ENCODE peak calls at places on chromosomes 4 and X, in five cellular contexts. N is CD4-positive, alpha-beta T cell; Z is GM20000; J is osteoblast; H is neural crest cell. F is an unnamed sample.

GRCh38 chrX:101397779-101398178 is 7.0 kb downstream of the RPL36A start:
- DNase-seq in N (no peak), Z (no peak), J (no peak), H (no peak), F (no peak)

GRCh38 chr4:174714393-174715211 is 114.4 kb downstream of the GLRA3 start:
- DNase-seq in N (no peak), Z (peak), J (peak), H (peak), F (no peak)

GRCh38 chrX:47752685-47753084 is 84.0 kb upstream of the ZNF81 start:
- DNase-seq in N (no peak), Z (no peak), J (no peak), H (no peak), F (no peak)

GRCh38 chr4:243407-243806 is 61.9 kb downstream of the ZNF732 start:
- DNase-seq in N (no peak), Z (no peak), J (no peak), H (no peak), F (no peak)

GRCh38 chr4:151484396-151485102 is 75.6 kb downstream of the FHIP1A start:
- DNase-seq in N (no peak), Z (no peak), J (no peak), H (no peak), F (no peak)

GRCh38 chrX:51743179-51743957 is at the start of gene GSPT2:
- DNase-seq in N (peak), Z (peak), J (peak), H (peak), F (no peak)

GRCh38 chrX:24860140-24860539 is 155.6 kb downstream of the ARX start:
- DNase-seq in N (no peak), Z (no peak), J (no peak), H (no peak), F (no peak)

GRCh38 chrX:131778269-131779218 is 234.7 kb downstream of the OR13H1 start:
- DNase-seq in N (peak), Z (no peak), J (peak), H (no peak), F (no peak)

GRCh38 chr4:147648656-147649055 is 31.5 kb downstream of the TMEM184C start:
- DNase-seq in N (no peak), Z (no peak), J (no peak), H (no peak), F (no peak)

GRCh38 chr4:143441678-143442077 is 71.8 kb upstream of the SMARCA5 start:
- DNase-seq in N (no peak), Z (no peak), J (no peak), H (no peak), F (no peak)

GRCh38 chrX:118724775-118725174 is 2.6 kb upstream of the IL13RA1 start:
- DNase-seq in N (no peak), Z (no peak), J (no peak), H (no peak), F (no peak)

GRCh38 chrX:19870206-19870605 is 17.2 kb downstream of the SH3KBP1 start:
- DNase-seq in N (no peak), Z (no peak), J (no peak), H (no peak), F (no peak)

GRCh38 chr4:109015413-109015810 is 252.6 kb upstream of the ETNPPL start:
- DNase-seq in N (no peak), Z (no peak), J (no peak), H (no peak), F (no peak)

GRCh38 chr4:147865926-147866325 is 134.0 kb downstream of the ARHGAP10 start:
- DNase-seq in N (no peak), Z (no peak), J (no peak), H (no peak), F (no peak)

DNA sequence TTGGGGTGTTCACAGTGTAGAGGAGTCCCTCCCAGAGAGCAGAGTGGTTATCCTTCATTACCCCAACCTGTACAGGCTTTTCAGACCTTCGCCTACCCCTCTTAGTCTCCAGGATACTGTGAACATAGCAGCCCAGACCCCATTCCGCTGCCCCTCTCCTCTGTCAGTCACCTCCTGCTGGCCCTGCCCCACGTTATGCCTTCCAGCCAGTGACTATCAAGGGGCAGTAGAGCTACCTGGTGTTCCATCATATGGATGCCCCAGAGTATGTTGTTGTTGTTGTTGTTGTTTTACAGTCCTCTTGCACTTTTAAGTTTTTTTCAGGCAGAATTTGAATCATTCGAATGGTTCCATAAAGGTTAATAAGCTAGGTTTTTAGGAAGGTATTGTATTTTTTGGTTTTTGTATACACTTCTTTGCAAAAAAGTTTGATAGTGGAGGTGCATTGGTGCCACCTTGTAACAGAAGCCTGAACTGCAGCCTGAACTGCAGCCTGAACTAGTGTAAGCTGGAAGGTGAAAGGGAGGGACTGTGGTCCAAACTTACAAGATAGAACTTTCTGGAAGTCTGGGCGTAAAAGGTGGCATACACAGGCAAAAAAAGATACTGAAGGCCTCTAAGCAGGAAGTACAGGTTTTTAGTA is 101.4 kb upstream of the RAB40AL start:
- DNase-seq in N (no peak), Z (peak), J (no peak), H (no peak), F (no peak)
- TF ChIP-seq CTCF in N (peak), Z (no peak), J (peak), H (peak), F (peak)

GRCh38 chr4:56570041-56570440 is 64.5 kb downstream of the ARL9 start:
- DNase-seq in N (no peak), Z (no peak), J (no peak), H (no peak), F (no peak)

GRCh38 chr4:56575820-56576429 is 70.3 kb downstream of the ARL9 start:
- DNase-seq in N (no peak), Z (no peak), J (peak), H (no peak), F (no peak)
- TF ChIP-seq CTCF in N (peak), Z (no peak), J (peak), H (peak), F (peak)

GRCh38 chr4:31692407-31692940 is 972.3 kb downstream of the PCDH7 start:
- DNase-seq in N (no peak), Z (no peak), J (no peak), H (no peak), F (no peak)
- TF ChIP-seq CTCF in N (no peak), Z (no peak), J (no peak), H (no peak), F (peak)

GRCh38 chr4:26821677-26822503 is 38.8 kb upstream of the STIM2 start:
- DNase-seq in N (no peak), Z (no peak), J (no peak), H (no peak), F (no peak)
- TF ChIP-seq CTCF in N (no peak), Z (no peak), J (no peak), H (peak), F (no peak)

GRCh38 chr4:36187723-36188333 is 56.5 kb downstream of the ARAP2 start:
- DNase-seq in N (no peak), Z (peak), J (no peak), H (no peak), F (no peak)
- TF ChIP-seq CTCF in N (peak), Z (no peak), J (no peak), H (peak), F (peak)

GRCh38 chrX:32678487-32678886 is 532.9 kb downstream of the DMD start:
- DNase-seq in N (no peak), Z (no peak), J (no peak), H (no peak), F (no peak)

DNA sequence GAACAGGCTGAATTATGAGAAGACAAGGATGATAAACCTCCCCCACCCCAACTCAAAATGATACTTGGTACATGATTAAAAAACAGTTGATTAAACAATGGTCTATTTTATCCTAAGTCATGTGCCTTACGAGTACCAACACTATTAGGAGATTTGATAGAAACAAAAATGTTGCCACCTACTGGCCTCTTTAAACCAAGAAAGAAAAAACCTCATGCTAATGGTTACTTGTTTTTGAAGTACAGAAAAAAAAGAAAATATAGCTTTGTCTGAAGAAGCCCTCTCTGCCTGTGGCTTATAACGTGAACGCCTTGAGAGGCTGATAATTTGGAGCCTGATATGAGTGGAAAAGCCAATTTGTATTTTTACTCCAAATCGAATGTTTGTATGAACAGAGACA is 538.2 kb downstream of the DMD start:
- DNase-seq in N (no peak), Z (no peak), J (no peak), H (no peak), F (no peak)
- TF ChIP-seq CTCF in N (no peak), Z (no peak), J (no peak), H (peak), F (peak)

GRCh38 chr4:169620846-169621228 is 459 bp downstream of the CLCN3 start:
- DNase-seq in N (peak), Z (no peak), J (no peak), H (no peak), F (no peak)

GRCh38 chr4:169618986-169619385 is 1.4 kb upstream of the CLCN3 start:
- DNase-seq in N (no peak), Z (no peak), J (no peak), H (no peak), F (no peak)

GRCh38 chr4:169619518-169619957 is 840 bp upstream of the CLCN3 start:
- DNase-seq in N (peak), Z (peak), J (no peak), H (no peak), F (no peak)

GRCh38 chr4:169621754-169622481 is 1.5 kb downstream of the CLCN3 start:
- DNase-seq in N (no peak), Z (no peak), J (no peak), H (no peak), F (no peak)

GRCh38 chr4:169619958-169620845 is at the start of gene CLCN3:
- DNase-seq in N (peak), Z (peak), J (peak), H (peak), F (peak)
- TF ChIP-seq CTCF in N (no peak), Z (no peak), J (no peak), H (peak), F (no peak)